ENCODE peak calls at places on chromosomes 6 and 20, in five cellular contexts. N, A, S, L and Z are unnamed samples.

GRCh38 chr6:34113532-34113931 is 32.4 kb downstream of the GRM4 start:
- DNase-seq in S (no peak), N (no peak), A (no peak), L (no peak), Z (no peak)

GRCh38 chr6:89122625-89123024 is 4.8 kb upstream of the SRSF12 start:
- DNase-seq in S (peak; percentile 41), L (peak; percentile 70), A (peak; percentile 8), N (peak; percentile 28), Z (peak; percentile 52)

GRCh38 chr20:53157443-53158408 is 185.6 kb downstream of the TSHZ2 start:
- DNase-seq in S (peak; percentile 2), L (peak; percentile 65), A (no peak), N (peak; percentile 8), Z (peak; percentile 53)

GRCh38 chr20:40741507-40742106 is 52.6 kb upstream of the MAFB start:
- DNase-seq in L (peak; percentile 77), N (peak; percentile 23), A (peak; percentile 6), S (peak; percentile 18), Z (peak; percentile 34)

GRCh38 chr6:87257565-87257964 is 64.8 kb upstream of the SMIM8 start:
- DNase-seq in N (no peak), L (no peak), S (no peak), A (no peak), Z (no peak)

GRCh38 chr6:52020961-52021570 is 66.3 kb downstream of the PKHD1 start:
- DNase-seq in A (peak; percentile 2), S (peak; percentile 16), N (peak; percentile 26), L (peak; percentile 53), Z (peak; percentile 34)

GRCh38 chr20:25360631-25361286 is 29.9 kb downstream of the ABHD12 start:
- DNase-seq in S (no peak), N (no peak), A (peak; percentile 6), L (peak; percentile 86), Z (peak; percentile 82)

GRCh38 chr6:20660534-20660933 is 126.3 kb downstream of the CDKAL1 start:
- DNase-seq in A (no peak), S (no peak), N (no peak), L (no peak), Z (no peak)

GRCh38 chr6:159440907-159441703 is 251.9 kb downstream of the SOD2 start:
- DNase-seq in L (no peak), A (no peak), S (no peak), N (no peak), Z (no peak)

GRCh38 chr6:157401734-157402338 is 20.8 kb downstream of the ZDHHC14 start:
- DNase-seq in A (no peak), S (no peak), L (no peak), N (no peak), Z (no peak)

GRCh38 chr20:46178891-46179290 is 60.8 kb downstream of the CD40 start:
- DNase-seq in L (no peak), N (no peak), A (no peak), S (no peak), Z (no peak)

GRCh38 chr6:109939654-109940053 is 38.5 kb upstream of the GPR6 start:
- DNase-seq in A (no peak), N (peak; percentile 60), L (no peak), S (no peak), Z (peak; percentile 26)

GRCh38 chr20:59606566-59606965 is 2.2 kb downstream of the PHACTR3 start:
- DNase-seq in A (no peak), S (peak; percentile 37), L (no peak), N (no peak), Z (no peak)

GRCh38 chr20:49386848-49387605 is 95.4 kb downstream of the KCNB1 start:
- DNase-seq in A (no peak), S (no peak), L (no peak), N (no peak), Z (no peak)

GRCh38 chr6:154218336-154218735 is 138.3 kb downstream of the IPCEF1 start:
- DNase-seq in L (no peak), A (no peak), N (no peak), S (no peak), Z (no peak)

GRCh38 chr6:47661960-47662359 is 36.4 kb upstream of the ADGRF4 start:
- DNase-seq in A (no peak), L (no peak), S (no peak), N (no peak), Z (no peak)

GRCh38 chr6:158031445-158032353 is 50.0 kb downstream of the SYNJ2 start:
- DNase-seq in N (peak; percentile 83), A (peak; percentile 11), L (peak; percentile 90), S (no peak), Z (peak; percentile 89)

GRCh38 chr20:61608275-61609085 is 356.4 kb downstream of the CDH4 start:
- DNase-seq in N (no peak), L (peak; percentile 44), S (no peak), A (no peak), Z (peak; percentile 31)

GRCh38 chr6:1704711-1705110 is 95.0 kb downstream of the FOXC1 start:
- DNase-seq in S (no peak), L (no peak), A (no peak), N (no peak), Z (no peak)